ENCODE peak calls at places on chromosomes 2 and 18, in eight cellular contexts. Z is activated CD4-positive, CD25-positive, alpha-beta regulatory T cell treated with anti-CD3 and anti-CD28 coated beads, Interleukin-2, amount 50 U/mL, for 16 hours; C is HTR-8/SVneo; N is activated T-cell treated with anti-CD3 and anti-CD28 coated beads, Interleukin-2, amount 50 U/mL, for 72 hours; W is upper lobe of left lung; Y is AG09309; X is hypothalamus; R is NCI-H1417. L is an unnamed sample.

GRCh38 chr2:153477641-153478288 is 797 bp downstream of the RPRM start:
- DNase-seq in Y (no peak), W (peak), X (no peak), R (no peak), N (no peak), Z (no peak), C (no peak), L (no peak)

GRCh38 chr2:222842517-222843174 is 18.2 kb upstream of the ACSL3 start:
- DNase-seq in R (no peak), W (no peak), X (no peak), C (no peak), Y (no peak), Z (no peak), N (no peak), L (no peak)

GRCh38 chr2:15142069-15142689 is 419.0 kb downstream of the NBAS start:
- DNase-seq in Z (peak), X (no peak), N (peak), W (no peak), C (peak), R (no peak), Y (no peak), L (no peak)

GRCh38 chr2:187470698-187471097 is 22.6 kb upstream of the CALCRL start:
- DNase-seq in R (no peak), W (no peak), N (no peak), C (no peak), Y (no peak), Z (no peak), X (no peak), L (peak)

GRCh38 chr2:40554665-40555294 is 102.9 kb upstream of the SLC8A1 start:
- DNase-seq in W (no peak), Y (no peak), C (peak), Z (no peak), X (peak), N (peak), R (peak), L (no peak)

GRCh38 chr2:62641410-62641843 is 64.1 kb upstream of the EHBP1 start:
- DNase-seq in R (no peak), Z (no peak), W (no peak), Y (no peak), X (no peak), C (no peak), N (no peak), L (no peak)

GRCh38 chr2:203804070-203804469 is 63.5 kb upstream of the CTLA4 start:
- DNase-seq in X (no peak), R (no peak), W (no peak), Z (no peak), Y (peak), C (peak), N (peak), L (no peak)

GRCh38 chr2:168635065-168635577 is 167.3 kb upstream of the NOSTRIN start:
- DNase-seq in N (no peak), R (no peak), Z (no peak), C (no peak), X (peak), Y (no peak), W (no peak), L (no peak)

GRCh38 chr18:30280861-30281470 is 761.6 kb downstream of the DSC3 start:
- DNase-seq in C (peak), X (no peak), W (no peak), Z (no peak), N (no peak), R (peak), Y (peak), L (peak)

GRCh38 chr2:149538138-149538833 is 49.3 kb downstream of the MMADHC start:
- DNase-seq in Z (no peak), W (no peak), Y (no peak), R (no peak), N (no peak), C (no peak), X (no peak), L (peak)

GRCh38 chr18:79857082-79857661 is 59.4 kb downstream of the KCNG2 start:
- DNase-seq in R (no peak), Y (peak), W (no peak), Z (no peak), X (no peak), C (peak), N (no peak), L (no peak)

GRCh38 chr2:100399714-100400113 is 17.8 kb downstream of the CHST10 start:
- DNase-seq in R (no peak), C (no peak), Y (no peak), W (no peak), X (no peak), Z (no peak), N (no peak), L (no peak)

GRCh38 chr2:64873472-64873924 is 115.7 kb upstream of the SLC1A4 start:
- DNase-seq in N (peak), Z (peak), Y (no peak), X (peak), R (peak), W (peak), C (peak), L (no peak)

GRCh38 chr2:173860082-173860481 is 105.1 kb downstream of the SP3 start:
- DNase-seq in C (no peak), Y (no peak), W (no peak), X (no peak), N (no peak), R (no peak), Z (no peak), L (no peak)

GRCh38 chr2:53787911-53788289 is 1.1 kb downstream of the ERLEC1 start:
- DNase-seq in C (no peak), Y (no peak), X (no peak), R (no peak), N (no peak), Z (no peak), W (no peak), L (no peak)

GRCh38 chr2:96529376-96530143 is 7.0 kb upstream of the ARID5A start:
- DNase-seq in Z (no peak), W (no peak), C (no peak), Y (no peak), R (no peak), N (no peak), X (no peak), L (no peak)

GRCh38 chr2:160299540-160299939 is 99.5 kb upstream of the ITGB6 start:
- DNase-seq in Z (no peak), Y (no peak), R (no peak), N (peak), C (no peak), W (no peak), X (no peak), L (no peak)

GRCh38 chr2:168254158-168254935 is 7.0 kb upstream of the STK39 start:
- DNase-seq in W (no peak), X (no peak), Z (no peak), Y (no peak), N (no peak), R (no peak), C (peak), L (no peak)

GRCh38 chr18:46716336-46716735 is 40.5 kb downstream of the ST8SIA5 start:
- DNase-seq in C (no peak), Z (no peak), W (no peak), X (no peak), N (no peak), R (no peak), Y (no peak), L (no peak)

GRCh38 chr2:142944721-142945120 is 67.3 kb downstream of the KYNU start:
- DNase-seq in Y (no peak), N (no peak), W (no peak), R (no peak), Z (no peak), X (no peak), C (no peak), L (no peak)

GRCh38 chr18:75915941-75916640 is 488.6 kb upstream of the SMIM21 start:
- DNase-seq in C (no peak), N (no peak), R (no peak), X (peak), Z (no peak), W (peak), Y (no peak), L (no peak)